ENCODE peak calls at places on chromosomes 3 and 15, in seven cellular contexts. Y is suprapubic skin, V is astrocyte, K is Peyer's patch, O is mesenchymal stem cell, X is transverse colon, J is esophagus muscularis mucosa. I is an unnamed sample. For H3K4me1 and H3K9me3, the result is how much of the 10 kb centered on the place peaks cover.

GRCh38 chr3:74066456-74066855 is 441.7 kb upstream of the PDZRN3 start:
- DNase-seq in Y (no peak), V (no peak), K (no peak), O (no peak), X (no peak), J (no peak), I (no peak)

GRCh38 chr3:31495971-31496370 is 36.8 kb upstream of the STT3B start:
- DNase-seq in Y (no peak), V (peak), K (no peak), O (no peak), X (no peak), J (no peak), I (peak)

GRCh38 chr3:112043621-112044201 is 9.2 kb downstream of the TMPRSS7 start:
- DNase-seq in Y (peak), V (peak), K (peak), O (peak), X (peak), J (no peak), I (peak)

GRCh38 chr3:119011528-119011927 is 23.1 kb downstream of the IGSF11 start:
- DNase-seq in Y (no peak), V (no peak), K (no peak), O (no peak), X (no peak), J (no peak), I (no peak)

GRCh38 chr15:68114840-68115239 is 60.7 kb downstream of the PIAS1 start:
- DNase-seq in Y (no peak), V (no peak), K (no peak), O (no peak), X (no peak), J (no peak), I (no peak)

GRCh38 chr15:44535509-44536297 is 1.2 kb upstream of the EIF3J start:
- DNase-seq in Y (no peak), V (no peak), K (peak), O (no peak), X (peak), J (no peak), I (no peak)

GRCh38 chr3:13039286-13039896 is 33.8 kb downstream of the IQSEC1 start:
- DNase-seq in Y (no peak), V (no peak), K (no peak), O (no peak), X (no peak), J (no peak), I (peak)

GRCh38 chr3:44355634-44356033 is 17.1 kb downstream of the TCAIM start:
- DNase-seq in Y (no peak), V (peak), K (no peak), O (peak), X (no peak), J (no peak), I (peak)

GRCh38 chr15:64622410-64623260 is 152.8 kb downstream of the RBPMS2 start:
- DNase-seq in Y (no peak), V (no peak), K (peak), O (no peak), X (peak), J (no peak), I (no peak)

GRCh38 chr3:99637381-99638111 is 848 bp upstream of the COL8A1 start:
- DNase-seq in Y (no peak), V (peak), K (no peak), O (peak), X (no peak), J (no peak), I (peak)

GRCh38 chr15:29872716-29873115 is 50.4 kb upstream of the TJP1 start:
- DNase-seq in Y (no peak), V (no peak), K (no peak), O (no peak), X (no peak), J (no peak), I (no peak)

GRCh38 chr3:132615911-132616310 is 18.8 kb downstream of the ACKR4 start:
- DNase-seq in Y (no peak), V (no peak), K (no peak), O (no peak), X (no peak), J (no peak), I (no peak)

GRCh38 chr3:135997554-135998320 is 32.2 kb downstream of the PPP2R3A start:
- DNase-seq in Y (no peak), V (no peak), K (no peak), O (no peak), X (no peak), J (no peak), I (no peak)

GRCh38 chr3:14203521-14204079 is 25.0 kb downstream of the LSM3 start:
- DNase-seq in Y (peak), V (peak), K (no peak), O (peak), X (peak), J (no peak), I (peak)

GRCh38 chr3:32420138-32420981 is 28.7 kb downstream of the CMTM7 start:
- DNase-seq in Y (no peak), V (peak), K (peak), O (no peak), X (no peak), J (no peak), I (peak)

GRCh38 chr3:28859897-28860296 is 421.0 kb upstream of the RBMS3 start:
- DNase-seq in Y (no peak), V (no peak), K (no peak), O (no peak), X (no peak), J (no peak), I (no peak)

GRCh38 chr15:31887246-31887645 is 143.1 kb upstream of the CHRNA7 start:
- DNase-seq in Y (no peak), V (no peak), K (no peak), O (no peak), X (no peak), J (no peak), I (no peak)

GRCh38 chr3:48432411-48433371 is 2.8 kb upstream of the PLXNB1 start:
- DNase-seq in Y (peak), V (no peak), K (no peak), O (no peak), X (peak), J (no peak), I (peak)

GRCh38 chr3:167587651-167588050 is 66.1 kb downstream of the WDR49 start:
- DNase-seq in Y (no peak), V (no peak), K (no peak), O (no peak), X (no peak), J (no peak), I (no peak)

GRCh38 chr15:31272558-31273257 is 53.9 kb upstream of the KLF13 start:
- DNase-seq in Y (peak), V (no peak), K (peak), O (no peak), X (peak), J (peak), I (no peak)

GRCh38 chr3:45777111-45777752 is 19.1 kb downstream of the SLC6A20 start:
- DNase-seq in Y (no peak), V (no peak), K (no peak), O (no peak), X (no peak), J (no peak), I (no peak)

GRCh38 chr3:194270627-194271458 is 80.3 kb downstream of the CPN2 start:
- DNase-seq in Y (peak), V (peak), K (no peak), O (peak), X (peak), J (peak), I (peak)

GRCh38 chr3:52237006-52237658 is 1.8 kb downstream of the TWF2 start:
- DNase-seq in Y (peak), V (no peak), K (no peak), O (no peak), X (no peak), J (no peak), I (no peak)

GRCh38 chr3:52234516-52235447 is 4.2 kb downstream of the TWF2 start:
- DNase-seq in Y (no peak), V (no peak), K (no peak), O (no peak), X (no peak), J (no peak), I (no peak)

GRCh38 chr3:52237659-52238172 is 1.2 kb downstream of the TWF2 start:
- DNase-seq in Y (peak), V (peak), K (peak), O (peak), X (peak), J (no peak), I (peak)

GRCh38 chr3:52238193-52238760 is 681 bp downstream of the TWF2 start:
- DNase-seq in Y (peak), V (peak), K (no peak), O (peak), X (no peak), J (no peak), I (peak)

DNA sequence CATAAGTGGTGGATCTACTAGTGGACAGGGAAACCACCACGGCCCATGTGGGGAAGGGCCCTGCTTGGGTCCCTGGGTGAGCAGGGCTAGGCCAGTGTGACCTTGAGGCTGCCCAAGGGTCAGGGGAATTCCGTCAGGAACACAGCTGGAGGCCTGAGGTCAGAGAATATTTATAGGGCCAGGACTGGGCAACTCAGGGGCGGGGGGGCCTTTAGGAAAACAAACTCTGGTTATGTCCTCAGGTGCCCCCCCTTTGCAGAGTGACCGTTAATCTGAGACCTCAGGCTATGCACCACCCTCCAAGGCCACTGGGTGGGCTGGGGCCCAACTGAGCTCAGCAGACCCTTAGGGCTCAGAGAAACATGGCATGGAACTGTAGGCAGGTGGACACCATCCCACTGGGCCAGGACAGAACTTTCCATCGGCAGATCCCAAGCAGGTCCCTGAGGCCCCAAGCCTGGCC is 2.5 kb downstream of the TWF2 start:
- DNase-seq in Y (no peak), V (no peak), K (no peak), O (no peak), X (no peak), J (no peak), I (no peak)
- H3K4me1 ChIP-seq in Y (half or more), V (under half), K (under half), O (under half), X (under half), J (half or more), I (under half)

DNA sequence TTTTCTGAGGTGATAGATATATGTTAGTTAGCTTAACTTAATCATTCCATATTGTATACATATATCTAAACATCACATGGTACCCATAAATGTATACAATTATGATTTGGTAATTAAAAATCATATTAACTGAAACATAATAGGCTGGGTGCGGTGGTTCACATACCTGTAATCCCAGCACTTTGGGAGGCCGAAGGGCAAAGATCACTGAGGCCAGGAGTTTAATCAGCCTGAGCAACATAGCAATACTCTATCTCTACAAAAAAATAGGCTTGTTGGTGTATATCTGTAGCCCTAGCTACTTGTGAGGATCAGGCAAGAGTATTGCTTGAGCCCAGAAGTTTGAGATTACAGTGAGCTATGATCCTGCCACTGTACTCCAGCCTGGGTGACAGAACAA is 20.9 kb downstream of the RAB7A start:
- DNase-seq in Y (no peak), V (no peak), K (no peak), O (no peak), X (no peak), J (no peak), I (no peak)
- H3K9me3 ChIP-seq in Y (under half), V (under half), K (under half), O (under half), X (under half), J (under half), I (under half)

DNA sequence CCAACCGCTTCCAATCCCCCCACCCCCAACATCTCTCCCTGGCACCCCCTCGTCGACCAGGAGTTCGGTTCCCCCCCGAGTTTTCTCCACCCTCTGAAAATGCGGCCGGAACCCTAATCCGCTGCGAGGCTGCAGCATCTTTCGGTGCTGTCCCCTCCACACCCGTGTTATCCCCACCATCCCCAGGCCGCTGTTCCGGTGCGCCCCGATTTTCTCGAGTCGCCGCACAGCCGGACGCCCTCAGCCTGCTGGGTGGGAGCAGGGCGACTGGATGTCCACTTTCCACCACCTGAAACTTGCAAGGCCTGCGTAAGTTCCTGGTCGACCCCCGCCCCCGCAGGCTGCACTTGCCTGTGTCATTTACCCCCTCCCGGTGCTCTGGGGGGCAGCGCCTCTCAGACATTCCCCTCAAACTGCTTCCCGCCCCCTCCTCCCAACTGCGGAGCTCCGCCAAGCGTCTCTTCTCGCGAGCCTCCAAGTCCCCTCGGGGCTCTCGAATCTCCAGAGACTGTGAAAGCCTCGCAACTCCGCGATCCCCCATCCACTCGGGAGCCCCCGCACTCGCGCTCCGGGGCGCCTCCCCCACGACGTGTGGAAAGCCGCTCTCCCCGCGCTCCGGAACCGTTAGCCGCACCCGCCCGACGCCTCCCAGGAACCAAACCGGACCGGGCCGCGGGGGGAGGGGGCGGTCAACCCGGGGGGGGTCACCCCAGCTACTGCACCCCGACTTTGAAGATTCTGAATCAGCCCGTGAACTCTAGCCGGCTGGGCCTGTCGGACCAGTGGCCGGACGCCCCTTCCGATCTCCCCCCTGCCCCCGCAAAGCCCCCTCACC is 566 bp downstream of the ETV5 start:
- DNase-seq in Y (peak), V (peak), K (peak), O (peak), X (no peak), J (no peak), I (peak)
- H3K4me1 ChIP-seq in Y (under half), V (under half), K (under half), O (under half), X (under half), J (under half), I (under half)

GRCh38 chr15:27845535-27846369 is 253.4 kb downstream of the OCA2 start:
- DNase-seq in Y (no peak), V (no peak), K (no peak), O (no peak), X (no peak), J (peak), I (no peak)
- H3K9me3 ChIP-seq in Y (under half), V (under half), K (under half), O (under half), X (under half), J (under half), I (under half)

GRCh38 chr15:101189708-101190107 is 62.1 kb downstream of the CHSY1 start:
- DNase-seq in Y (peak), V (no peak), K (no peak), O (no peak), X (no peak), J (no peak), I (no peak)

GRCh38 chr15:101191242-101191641 is 60.6 kb downstream of the CHSY1 start:
- DNase-seq in Y (no peak), V (no peak), K (no peak), O (no peak), X (no peak), J (no peak), I (no peak)

GRCh38 chr15:101188517-101189340 is 63.1 kb downstream of the CHSY1 start:
- DNase-seq in Y (no peak), V (peak), K (no peak), O (peak), X (no peak), J (no peak), I (peak)

GRCh38 chr15:101189341-101189679 is 62.5 kb downstream of the CHSY1 start:
- DNase-seq in Y (peak), V (no peak), K (no peak), O (peak), X (no peak), J (no peak), I (no peak)

GRCh38 chr15:101190196-101190595 is 61.7 kb downstream of the CHSY1 start:
- DNase-seq in Y (no peak), V (no peak), K (no peak), O (no peak), X (no peak), J (no peak), I (no peak)
- H3K4me1 ChIP-seq in Y (half or more), V (under half), K (under half), O (under half), X (under half), J (half or more), I (under half)

DNA sequence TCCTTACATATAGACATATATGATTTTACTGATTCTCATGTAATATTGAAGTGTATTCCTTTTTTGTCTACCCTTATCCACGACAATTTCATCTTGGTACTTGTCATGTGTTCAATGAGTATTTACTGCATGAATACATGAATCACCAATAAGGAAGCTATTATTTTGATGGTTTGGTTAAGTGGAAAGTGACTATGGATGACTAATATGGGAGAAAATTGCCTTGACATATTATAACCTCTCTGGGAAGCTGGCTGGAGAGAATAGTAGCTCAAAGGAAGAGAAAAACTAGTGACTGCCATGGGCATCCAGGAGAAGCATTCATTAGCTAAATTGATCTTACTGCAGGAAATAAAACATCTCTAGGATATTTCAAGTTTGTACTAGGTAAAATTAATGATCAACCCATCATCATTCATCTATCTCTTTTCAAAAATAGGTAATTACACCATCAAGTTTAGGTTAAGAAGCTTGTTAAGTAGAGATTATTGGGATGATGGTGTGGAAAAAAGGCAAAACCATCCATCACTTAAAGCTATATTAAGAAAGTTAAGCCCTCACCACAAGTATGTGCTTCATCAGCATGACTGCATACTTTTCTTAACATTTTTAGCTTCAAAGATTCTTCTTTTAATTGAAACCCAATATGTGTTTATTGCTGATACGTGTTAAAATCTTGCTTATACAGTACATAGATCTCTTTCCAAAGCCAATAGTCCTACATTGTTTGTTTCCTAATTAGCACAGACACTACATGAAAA is 455.2 kb upstream of the ARPP21 start:
- DNase-seq in Y (no peak), V (peak), K (no peak), O (peak), X (no peak), J (no peak), I (peak)
- H3K9me3 ChIP-seq in Y (under half), V (under half), K (under half), O (under half), X (under half), J (under half), I (under half)